ENCODE peak calls at places on chromosomes 1 and 21, in nine cellular contexts. Z, P, O, I, A, J, F, M and S are unnamed samples.
A peak's percentile ranks its signal among the peaks of the same experiment; 100 is the strongest.

GRCh38 chr21:37357691-37358090 is 8.9 kb upstream of the DYRK1A start:
- DNase-seq in Z (no peak), P (no peak), O (peak; percentile 79), I (no peak), A (no peak), J (no peak), F (peak; percentile 55), M (no peak), S (no peak)

GRCh38 chr1:33650708-33651107 is 178.3 kb downstream of the ZSCAN20 start:
- DNase-seq in Z (no peak), P (no peak), O (no peak), I (no peak), A (no peak), J (no peak), F (no peak), M (no peak), S (no peak)

GRCh38 chr1:24548070-24548469 is 7.8 kb upstream of the NCMAP start:
- DNase-seq in Z (no peak), P (no peak), O (no peak), I (no peak), A (no peak), J (no peak), F (no peak), M (no peak), S (no peak)

GRCh38 chr1:168465942-168466702 is 77.7 kb downstream of the XCL2 start:
- DNase-seq in Z (peak; percentile 95), P (no peak), O (no peak), I (no peak), A (no peak), J (no peak), F (no peak), M (peak; percentile 30), S (no peak)

GRCh38 chr1:244290386-244290785 is 161.3 kb downstream of the ADSS2 start:
- DNase-seq in Z (no peak), P (no peak), O (no peak), I (no peak), A (no peak), J (no peak), F (no peak), M (no peak), S (no peak)

GRCh38 chr21:40333731-40334130 is 466.5 kb downstream of the PCP4 start:
- DNase-seq in Z (peak; percentile 10), P (no peak), O (no peak), I (no peak), A (no peak), J (no peak), F (no peak), M (no peak), S (no peak)

GRCh38 chr1:164644774-164645634 is 86.0 kb downstream of the PBX1 start:
- DNase-seq in Z (peak; percentile 38), P (no peak), O (no peak), I (no peak), A (no peak), J (no peak), F (no peak), M (no peak), S (no peak)

GRCh38 chr1:36693652-36694051 is 210.9 kb upstream of the CSF3R start:
- DNase-seq in Z (no peak), P (no peak), O (no peak), I (no peak), A (no peak), J (no peak), F (no peak), M (no peak), S (no peak)

GRCh38 chr1:115062542-115063004 is 26.7 kb downstream of the TSPAN2 start:
- DNase-seq in Z (no peak), P (no peak), O (peak; percentile 63), I (peak; percentile 17), A (no peak), J (peak; percentile 67), F (peak; percentile 31), M (peak; percentile 96), S (peak; percentile 61)

GRCh38 chr1:40478276-40478675 is 1.2 kb downstream of the ZFP69 start:
- DNase-seq in Z (no peak), P (no peak), O (no peak), I (no peak), A (no peak), J (no peak), F (no peak), M (no peak), S (no peak)

GRCh38 chr1:236761397-236762132 is 33.5 kb upstream of the MTR start:
- DNase-seq in Z (no peak), P (no peak), O (no peak), I (no peak), A (no peak), J (no peak), F (no peak), M (no peak), S (no peak)

GRCh38 chr1:18557621-18558465 is 72.8 kb upstream of the PAX7 start:
- DNase-seq in Z (peak; percentile 77), P (peak; percentile 89), O (peak; percentile 10), I (no peak), A (no peak), J (peak; percentile 2), F (no peak), M (no peak), S (no peak)

GRCh38 chr1:240258910-240259309 is 167.2 kb downstream of the FMN2 start:
- DNase-seq in Z (no peak), P (no peak), O (no peak), I (peak; percentile 92), A (no peak), J (no peak), F (no peak), M (no peak), S (no peak)

GRCh38 chr1:53346814-53347176 is 18.9 kb upstream of the LRP8 start:
- DNase-seq in Z (no peak), P (peak; percentile 2), O (no peak), I (no peak), A (no peak), J (no peak), F (no peak), M (no peak), S (no peak)

GRCh38 chr1:206925116-206925736 is 3.5 kb upstream of the FCMR start:
- DNase-seq in Z (no peak), P (peak; percentile 64), O (no peak), I (no peak), A (no peak), J (no peak), F (no peak), M (peak; percentile 65), S (peak; percentile 50)

GRCh38 chr1:77197351-77197750 is 21.9 kb downstream of the PIGK start:
- DNase-seq in Z (no peak), P (no peak), O (no peak), I (no peak), A (no peak), J (no peak), F (no peak), M (no peak), S (no peak)

GRCh38 chr1:199684686-199685273 is 342.7 kb upstream of the NR5A2 start:
- DNase-seq in Z (peak; percentile 59), P (no peak), O (peak; percentile 89), I (peak; percentile 79), A (peak; percentile 67), J (no peak), F (peak; percentile 69), M (peak; percentile 32), S (no peak)